ENCODE peak calls at places on chromosomes 7 and 10, in nine cellular contexts. One of them, this sample, is unnamed.
A peak's percentile ranks its signal among the peaks of the same experiment; 100 is the strongest.

GRCh38 chr10:96289218-96289910 is 14.9 kb upstream of the DNTT start:
- DNase-seq in activated effector memory CD4-positive, alpha-beta T cell treated with anti-CD3 and anti-CD28 coated beads, Interleukin-2, amount 50 U/mL, for 16 hours: no peak
- DNase-seq in activated CD8-positive, alpha-beta memory T cell treated with anti-CD3 and anti-CD28 coated beads for 48 hours: no peak
- DNase-seq in activated naive CD8-positive, alpha-beta T cell treated with anti-CD3 and anti-CD28 coated beads, Interleukin-2, amount 50 U/mL, for 24 hours: no peak
- DNase-seq in effector CD8-positive, alpha-beta T cell: no peak
- DNase-seq in fibroblast of pulmonary artery: no peak
- DNase-seq in GM19239: no peak
- DNase-seq in SW 1271: no peak
- DNase-seq in AML-193: no peak
- DNase-seq in this sample: no peak

GRCh38 chr10:18738835-18739234 is 79.6 kb downstream of the ARL5B start:
- DNase-seq in activated effector memory CD4-positive, alpha-beta T cell treated with anti-CD3 and anti-CD28 coated beads, Interleukin-2, amount 50 U/mL, for 16 hours: no peak
- DNase-seq in activated CD8-positive, alpha-beta memory T cell treated with anti-CD3 and anti-CD28 coated beads for 48 hours: no peak
- DNase-seq in activated naive CD8-positive, alpha-beta T cell treated with anti-CD3 and anti-CD28 coated beads, Interleukin-2, amount 50 U/mL, for 24 hours: no peak
- DNase-seq in effector CD8-positive, alpha-beta T cell: no peak
- DNase-seq in fibroblast of pulmonary artery: no peak
- DNase-seq in GM19239: no peak
- DNase-seq in SW 1271: no peak
- DNase-seq in AML-193: no peak
- DNase-seq in this sample: no peak

GRCh38 chr10:34761443-34761842 is 53.7 kb downstream of the PARD3 start:
- DNase-seq in activated effector memory CD4-positive, alpha-beta T cell treated with anti-CD3 and anti-CD28 coated beads, Interleukin-2, amount 50 U/mL, for 16 hours: no peak
- DNase-seq in activated CD8-positive, alpha-beta memory T cell treated with anti-CD3 and anti-CD28 coated beads for 48 hours: no peak
- DNase-seq in activated naive CD8-positive, alpha-beta T cell treated with anti-CD3 and anti-CD28 coated beads, Interleukin-2, amount 50 U/mL, for 24 hours: no peak
- DNase-seq in effector CD8-positive, alpha-beta T cell: no peak
- DNase-seq in fibroblast of pulmonary artery: no peak
- DNase-seq in GM19239: no peak
- DNase-seq in SW 1271: no peak
- DNase-seq in AML-193: no peak
- DNase-seq in this sample: no peak

GRCh38 chr10:30873408-30873807 is 158.3 kb downstream of the ZNF438 start:
- DNase-seq in activated effector memory CD4-positive, alpha-beta T cell treated with anti-CD3 and anti-CD28 coated beads, Interleukin-2, amount 50 U/mL, for 16 hours: no peak
- DNase-seq in activated CD8-positive, alpha-beta memory T cell treated with anti-CD3 and anti-CD28 coated beads for 48 hours: no peak
- DNase-seq in activated naive CD8-positive, alpha-beta T cell treated with anti-CD3 and anti-CD28 coated beads, Interleukin-2, amount 50 U/mL, for 24 hours: no peak
- DNase-seq in effector CD8-positive, alpha-beta T cell: no peak
- DNase-seq in fibroblast of pulmonary artery: no peak
- DNase-seq in GM19239: no peak
- DNase-seq in SW 1271: no peak
- DNase-seq in AML-193: no peak
- DNase-seq in this sample: no peak

GRCh38 chr10:97279121-97279815 is 13.2 kb downstream of the ARHGAP19 start:
- DNase-seq in activated effector memory CD4-positive, alpha-beta T cell treated with anti-CD3 and anti-CD28 coated beads, Interleukin-2, amount 50 U/mL, for 16 hours: no peak
- DNase-seq in activated CD8-positive, alpha-beta memory T cell treated with anti-CD3 and anti-CD28 coated beads for 48 hours: no peak
- DNase-seq in activated naive CD8-positive, alpha-beta T cell treated with anti-CD3 and anti-CD28 coated beads, Interleukin-2, amount 50 U/mL, for 24 hours: no peak
- DNase-seq in effector CD8-positive, alpha-beta T cell: no peak
- DNase-seq in fibroblast of pulmonary artery: peak; percentile 70
- DNase-seq in GM19239: no peak
- DNase-seq in SW 1271: no peak
- DNase-seq in AML-193: no peak
- DNase-seq in this sample: no peak

GRCh38 chr7:6423942-6424701 is 23.6 kb downstream of the DAGLB start:
- DNase-seq in activated effector memory CD4-positive, alpha-beta T cell treated with anti-CD3 and anti-CD28 coated beads, Interleukin-2, amount 50 U/mL, for 16 hours: no peak
- DNase-seq in activated CD8-positive, alpha-beta memory T cell treated with anti-CD3 and anti-CD28 coated beads for 48 hours: no peak
- DNase-seq in activated naive CD8-positive, alpha-beta T cell treated with anti-CD3 and anti-CD28 coated beads, Interleukin-2, amount 50 U/mL, for 24 hours: no peak
- DNase-seq in effector CD8-positive, alpha-beta T cell: no peak
- DNase-seq in fibroblast of pulmonary artery: no peak
- DNase-seq in GM19239: no peak
- DNase-seq in SW 1271: no peak
- DNase-seq in AML-193: no peak
- DNase-seq in this sample: no peak

GRCh38 chr10:124534231-124534798 is 72.7 kb downstream of the LHPP start:
- DNase-seq in activated effector memory CD4-positive, alpha-beta T cell treated with anti-CD3 and anti-CD28 coated beads, Interleukin-2, amount 50 U/mL, for 16 hours: no peak
- DNase-seq in activated CD8-positive, alpha-beta memory T cell treated with anti-CD3 and anti-CD28 coated beads for 48 hours: no peak
- DNase-seq in activated naive CD8-positive, alpha-beta T cell treated with anti-CD3 and anti-CD28 coated beads, Interleukin-2, amount 50 U/mL, for 24 hours: peak; percentile 23
- DNase-seq in effector CD8-positive, alpha-beta T cell: no peak
- DNase-seq in fibroblast of pulmonary artery: peak; percentile 32
- DNase-seq in GM19239: peak; percentile 48
- DNase-seq in SW 1271: no peak
- DNase-seq in AML-193: no peak
- DNase-seq in this sample: no peak

GRCh38 chr7:2295936-2296620 is 18.2 kb downstream of the SNX8 start:
- DNase-seq in activated effector memory CD4-positive, alpha-beta T cell treated with anti-CD3 and anti-CD28 coated beads, Interleukin-2, amount 50 U/mL, for 16 hours: no peak
- DNase-seq in activated CD8-positive, alpha-beta memory T cell treated with anti-CD3 and anti-CD28 coated beads for 48 hours: no peak
- DNase-seq in activated naive CD8-positive, alpha-beta T cell treated with anti-CD3 and anti-CD28 coated beads, Interleukin-2, amount 50 U/mL, for 24 hours: no peak
- DNase-seq in effector CD8-positive, alpha-beta T cell: no peak
- DNase-seq in fibroblast of pulmonary artery: no peak
- DNase-seq in GM19239: no peak
- DNase-seq in SW 1271: no peak
- DNase-seq in AML-193: no peak
- DNase-seq in this sample: no peak

GRCh38 chr10:3427316-3427715 is 254.7 kb upstream of the PITRM1 start:
- DNase-seq in activated effector memory CD4-positive, alpha-beta T cell treated with anti-CD3 and anti-CD28 coated beads, Interleukin-2, amount 50 U/mL, for 16 hours: no peak
- DNase-seq in activated CD8-positive, alpha-beta memory T cell treated with anti-CD3 and anti-CD28 coated beads for 48 hours: no peak
- DNase-seq in activated naive CD8-positive, alpha-beta T cell treated with anti-CD3 and anti-CD28 coated beads, Interleukin-2, amount 50 U/mL, for 24 hours: no peak
- DNase-seq in effector CD8-positive, alpha-beta T cell: no peak
- DNase-seq in fibroblast of pulmonary artery: no peak
- DNase-seq in GM19239: no peak
- DNase-seq in SW 1271: no peak
- DNase-seq in AML-193: no peak
- DNase-seq in this sample: no peak

GRCh38 chr10:121080324-121080807 is 229.2 kb downstream of the WDR11 start:
- DNase-seq in activated effector memory CD4-positive, alpha-beta T cell treated with anti-CD3 and anti-CD28 coated beads, Interleukin-2, amount 50 U/mL, for 16 hours: no peak
- DNase-seq in activated CD8-positive, alpha-beta memory T cell treated with anti-CD3 and anti-CD28 coated beads for 48 hours: no peak
- DNase-seq in activated naive CD8-positive, alpha-beta T cell treated with anti-CD3 and anti-CD28 coated beads, Interleukin-2, amount 50 U/mL, for 24 hours: no peak
- DNase-seq in effector CD8-positive, alpha-beta T cell: no peak
- DNase-seq in fibroblast of pulmonary artery: no peak
- DNase-seq in GM19239: no peak
- DNase-seq in SW 1271: no peak
- DNase-seq in AML-193: no peak
- DNase-seq in this sample: no peak

GRCh38 chr10:110268931-110269640 is 35.6 kb downstream of the SMNDC1 start:
- DNase-seq in activated effector memory CD4-positive, alpha-beta T cell treated with anti-CD3 and anti-CD28 coated beads, Interleukin-2, amount 50 U/mL, for 16 hours: no peak
- DNase-seq in activated CD8-positive, alpha-beta memory T cell treated with anti-CD3 and anti-CD28 coated beads for 48 hours: no peak
- DNase-seq in activated naive CD8-positive, alpha-beta T cell treated with anti-CD3 and anti-CD28 coated beads, Interleukin-2, amount 50 U/mL, for 24 hours: no peak
- DNase-seq in effector CD8-positive, alpha-beta T cell: no peak
- DNase-seq in fibroblast of pulmonary artery: no peak
- DNase-seq in GM19239: no peak
- DNase-seq in SW 1271: no peak
- DNase-seq in AML-193: no peak
- DNase-seq in this sample: no peak

GRCh38 chr7:25455649-25456251 is 227.5 kb upstream of the NPVF start:
- DNase-seq in activated effector memory CD4-positive, alpha-beta T cell treated with anti-CD3 and anti-CD28 coated beads, Interleukin-2, amount 50 U/mL, for 16 hours: no peak
- DNase-seq in activated CD8-positive, alpha-beta memory T cell treated with anti-CD3 and anti-CD28 coated beads for 48 hours: no peak
- DNase-seq in activated naive CD8-positive, alpha-beta T cell treated with anti-CD3 and anti-CD28 coated beads, Interleukin-2, amount 50 U/mL, for 24 hours: no peak
- DNase-seq in effector CD8-positive, alpha-beta T cell: no peak
- DNase-seq in fibroblast of pulmonary artery: no peak
- DNase-seq in GM19239: no peak
- DNase-seq in SW 1271: no peak
- DNase-seq in AML-193: no peak
- DNase-seq in this sample: no peak

GRCh38 chr10:20855398-20856038 is 41.6 kb downstream of the NEBL start:
- DNase-seq in activated effector memory CD4-positive, alpha-beta T cell treated with anti-CD3 and anti-CD28 coated beads, Interleukin-2, amount 50 U/mL, for 16 hours: no peak
- DNase-seq in activated CD8-positive, alpha-beta memory T cell treated with anti-CD3 and anti-CD28 coated beads for 48 hours: no peak
- DNase-seq in activated naive CD8-positive, alpha-beta T cell treated with anti-CD3 and anti-CD28 coated beads, Interleukin-2, amount 50 U/mL, for 24 hours: no peak
- DNase-seq in effector CD8-positive, alpha-beta T cell: no peak
- DNase-seq in fibroblast of pulmonary artery: peak; percentile 64
- DNase-seq in GM19239: no peak
- DNase-seq in SW 1271: no peak
- DNase-seq in AML-193: peak; percentile 24
- DNase-seq in this sample: no peak

GRCh38 chr10:77504196-77504869 is 133.3 kb downstream of the KCNMA1 start:
- DNase-seq in activated effector memory CD4-positive, alpha-beta T cell treated with anti-CD3 and anti-CD28 coated beads, Interleukin-2, amount 50 U/mL, for 16 hours: no peak
- DNase-seq in activated CD8-positive, alpha-beta memory T cell treated with anti-CD3 and anti-CD28 coated beads for 48 hours: no peak
- DNase-seq in activated naive CD8-positive, alpha-beta T cell treated with anti-CD3 and anti-CD28 coated beads, Interleukin-2, amount 50 U/mL, for 24 hours: no peak
- DNase-seq in effector CD8-positive, alpha-beta T cell: no peak
- DNase-seq in fibroblast of pulmonary artery: peak; percentile 66
- DNase-seq in GM19239: no peak
- DNase-seq in SW 1271: no peak
- DNase-seq in AML-193: no peak
- DNase-seq in this sample: no peak

GRCh38 chr7:42091461-42092229 is 145.4 kb downstream of the GLI3 start:
- DNase-seq in activated effector memory CD4-positive, alpha-beta T cell treated with anti-CD3 and anti-CD28 coated beads, Interleukin-2, amount 50 U/mL, for 16 hours: no peak
- DNase-seq in activated CD8-positive, alpha-beta memory T cell treated with anti-CD3 and anti-CD28 coated beads for 48 hours: no peak
- DNase-seq in activated naive CD8-positive, alpha-beta T cell treated with anti-CD3 and anti-CD28 coated beads, Interleukin-2, amount 50 U/mL, for 24 hours: no peak
- DNase-seq in effector CD8-positive, alpha-beta T cell: no peak
- DNase-seq in fibroblast of pulmonary artery: no peak
- DNase-seq in GM19239: no peak
- DNase-seq in SW 1271: no peak
- DNase-seq in AML-193: no peak
- DNase-seq in this sample: no peak

GRCh38 chr7:139602143-139602722 is 78.7 kb downstream of the CLEC2L start:
- DNase-seq in activated effector memory CD4-positive, alpha-beta T cell treated with anti-CD3 and anti-CD28 coated beads, Interleukin-2, amount 50 U/mL, for 16 hours: no peak
- DNase-seq in activated CD8-positive, alpha-beta memory T cell treated with anti-CD3 and anti-CD28 coated beads for 48 hours: no peak
- DNase-seq in activated naive CD8-positive, alpha-beta T cell treated with anti-CD3 and anti-CD28 coated beads, Interleukin-2, amount 50 U/mL, for 24 hours: no peak
- DNase-seq in effector CD8-positive, alpha-beta T cell: no peak
- DNase-seq in fibroblast of pulmonary artery: peak; percentile 64
- DNase-seq in GM19239: no peak
- DNase-seq in SW 1271: no peak
- DNase-seq in AML-193: peak; percentile 58
- DNase-seq in this sample: no peak

GRCh38 chr7:106704000-106704840 is 43.3 kb upstream of the CCDC71L start:
- DNase-seq in activated effector memory CD4-positive, alpha-beta T cell treated with anti-CD3 and anti-CD28 coated beads, Interleukin-2, amount 50 U/mL, for 16 hours: no peak
- DNase-seq in activated CD8-positive, alpha-beta memory T cell treated with anti-CD3 and anti-CD28 coated beads for 48 hours: no peak
- DNase-seq in activated naive CD8-positive, alpha-beta T cell treated with anti-CD3 and anti-CD28 coated beads, Interleukin-2, amount 50 U/mL, for 24 hours: no peak
- DNase-seq in effector CD8-positive, alpha-beta T cell: no peak
- DNase-seq in fibroblast of pulmonary artery: no peak
- DNase-seq in GM19239: peak; percentile 9
- DNase-seq in SW 1271: no peak
- DNase-seq in AML-193: no peak
- DNase-seq in this sample: no peak

GRCh38 chr7:143345428-143345900 is 17.0 kb downstream of the FAM131B start:
- DNase-seq in activated effector memory CD4-positive, alpha-beta T cell treated with anti-CD3 and anti-CD28 coated beads, Interleukin-2, amount 50 U/mL, for 16 hours: peak; percentile 88
- DNase-seq in activated CD8-positive, alpha-beta memory T cell treated with anti-CD3 and anti-CD28 coated beads for 48 hours: peak; percentile 42
- DNase-seq in activated naive CD8-positive, alpha-beta T cell treated with anti-CD3 and anti-CD28 coated beads, Interleukin-2, amount 50 U/mL, for 24 hours: peak; percentile 73
- DNase-seq in effector CD8-positive, alpha-beta T cell: peak; percentile 40
- DNase-seq in fibroblast of pulmonary artery: peak; percentile 28
- DNase-seq in GM19239: no peak
- DNase-seq in SW 1271: no peak
- DNase-seq in AML-193: no peak
- DNase-seq in this sample: no peak

GRCh38 chr10:58239561-58240169 is 28.0 kb downstream of the IPMK start:
- DNase-seq in activated effector memory CD4-positive, alpha-beta T cell treated with anti-CD3 and anti-CD28 coated beads, Interleukin-2, amount 50 U/mL, for 16 hours: no peak
- DNase-seq in activated CD8-positive, alpha-beta memory T cell treated with anti-CD3 and anti-CD28 coated beads for 48 hours: no peak
- DNase-seq in activated naive CD8-positive, alpha-beta T cell treated with anti-CD3 and anti-CD28 coated beads, Interleukin-2, amount 50 U/mL, for 24 hours: no peak
- DNase-seq in effector CD8-positive, alpha-beta T cell: no peak
- DNase-seq in fibroblast of pulmonary artery: peak; percentile 41
- DNase-seq in GM19239: no peak
- DNase-seq in SW 1271: no peak
- DNase-seq in AML-193: no peak
- DNase-seq in this sample: no peak

GRCh38 chr7:10875081-10875480 is 98.6 kb upstream of the PHF14 start:
- DNase-seq in activated effector memory CD4-positive, alpha-beta T cell treated with anti-CD3 and anti-CD28 coated beads, Interleukin-2, amount 50 U/mL, for 16 hours: no peak
- DNase-seq in activated CD8-positive, alpha-beta memory T cell treated with anti-CD3 and anti-CD28 coated beads for 48 hours: no peak
- DNase-seq in activated naive CD8-positive, alpha-beta T cell treated with anti-CD3 and anti-CD28 coated beads, Interleukin-2, amount 50 U/mL, for 24 hours: no peak
- DNase-seq in effector CD8-positive, alpha-beta T cell: no peak
- DNase-seq in fibroblast of pulmonary artery: no peak
- DNase-seq in GM19239: no peak
- DNase-seq in SW 1271: no peak
- DNase-seq in AML-193: no peak
- DNase-seq in this sample: no peak

GRCh38 chr10:126135177-126135576 is 238.8 kb downstream of the FANK1 start:
- DNase-seq in activated effector memory CD4-positive, alpha-beta T cell treated with anti-CD3 and anti-CD28 coated beads, Interleukin-2, amount 50 U/mL, for 16 hours: no peak
- DNase-seq in activated CD8-positive, alpha-beta memory T cell treated with anti-CD3 and anti-CD28 coated beads for 48 hours: no peak
- DNase-seq in activated naive CD8-positive, alpha-beta T cell treated with anti-CD3 and anti-CD28 coated beads, Interleukin-2, amount 50 U/mL, for 24 hours: no peak
- DNase-seq in effector CD8-positive, alpha-beta T cell: no peak
- DNase-seq in fibroblast of pulmonary artery: peak; percentile 41
- DNase-seq in GM19239: no peak
- DNase-seq in SW 1271: no peak
- DNase-seq in AML-193: no peak
- DNase-seq in this sample: no peak

GRCh38 chr10:132105302-132105995 is 39.7 kb downstream of the JAKMIP3 start:
- DNase-seq in activated effector memory CD4-positive, alpha-beta T cell treated with anti-CD3 and anti-CD28 coated beads, Interleukin-2, amount 50 U/mL, for 16 hours: no peak
- DNase-seq in activated CD8-positive, alpha-beta memory T cell treated with anti-CD3 and anti-CD28 coated beads for 48 hours: no peak
- DNase-seq in activated naive CD8-positive, alpha-beta T cell treated with anti-CD3 and anti-CD28 coated beads, Interleukin-2, amount 50 U/mL, for 24 hours: no peak
- DNase-seq in effector CD8-positive, alpha-beta T cell: no peak
- DNase-seq in fibroblast of pulmonary artery: no peak
- DNase-seq in GM19239: no peak
- DNase-seq in SW 1271: no peak
- DNase-seq in AML-193: no peak
- DNase-seq in this sample: no peak

GRCh38 chr10:58892039-58892665 is 284.3 kb upstream of the PHYHIPL start:
- DNase-seq in activated effector memory CD4-positive, alpha-beta T cell treated with anti-CD3 and anti-CD28 coated beads, Interleukin-2, amount 50 U/mL, for 16 hours: no peak
- DNase-seq in activated CD8-positive, alpha-beta memory T cell treated with anti-CD3 and anti-CD28 coated beads for 48 hours: no peak
- DNase-seq in activated naive CD8-positive, alpha-beta T cell treated with anti-CD3 and anti-CD28 coated beads, Interleukin-2, amount 50 U/mL, for 24 hours: no peak
- DNase-seq in effector CD8-positive, alpha-beta T cell: no peak
- DNase-seq in fibroblast of pulmonary artery: peak; percentile 29
- DNase-seq in GM19239: no peak
- DNase-seq in SW 1271: no peak
- DNase-seq in AML-193: no peak
- DNase-seq in this sample: no peak

GRCh38 chr10:1881636-1882035 is 144.3 kb upstream of the ADARB2 start:
- DNase-seq in activated effector memory CD4-positive, alpha-beta T cell treated with anti-CD3 and anti-CD28 coated beads, Interleukin-2, amount 50 U/mL, for 16 hours: no peak
- DNase-seq in activated CD8-positive, alpha-beta memory T cell treated with anti-CD3 and anti-CD28 coated beads for 48 hours: no peak
- DNase-seq in activated naive CD8-positive, alpha-beta T cell treated with anti-CD3 and anti-CD28 coated beads, Interleukin-2, amount 50 U/mL, for 24 hours: no peak
- DNase-seq in effector CD8-positive, alpha-beta T cell: no peak
- DNase-seq in fibroblast of pulmonary artery: no peak
- DNase-seq in GM19239: no peak
- DNase-seq in SW 1271: no peak
- DNase-seq in AML-193: no peak
- DNase-seq in this sample: no peak

GRCh38 chr10:100886946-100887345 is 25.8 kb upstream of the SLF2 start:
- DNase-seq in activated effector memory CD4-positive, alpha-beta T cell treated with anti-CD3 and anti-CD28 coated beads, Interleukin-2, amount 50 U/mL, for 16 hours: peak; percentile 21
- DNase-seq in activated CD8-positive, alpha-beta memory T cell treated with anti-CD3 and anti-CD28 coated beads for 48 hours: no peak
- DNase-seq in activated naive CD8-positive, alpha-beta T cell treated with anti-CD3 and anti-CD28 coated beads, Interleukin-2, amount 50 U/mL, for 24 hours: no peak
- DNase-seq in effector CD8-positive, alpha-beta T cell: no peak
- DNase-seq in fibroblast of pulmonary artery: peak; percentile 58
- DNase-seq in GM19239: no peak
- DNase-seq in SW 1271: no peak
- DNase-seq in AML-193: no peak
- DNase-seq in this sample: no peak

GRCh38 chr10:16811765-16812164 is 5.5 kb downstream of the RSU1 start:
- DNase-seq in activated effector memory CD4-positive, alpha-beta T cell treated with anti-CD3 and anti-CD28 coated beads, Interleukin-2, amount 50 U/mL, for 16 hours: no peak
- DNase-seq in activated CD8-positive, alpha-beta memory T cell treated with anti-CD3 and anti-CD28 coated beads for 48 hours: no peak
- DNase-seq in activated naive CD8-positive, alpha-beta T cell treated with anti-CD3 and anti-CD28 coated beads, Interleukin-2, amount 50 U/mL, for 24 hours: no peak
- DNase-seq in effector CD8-positive, alpha-beta T cell: no peak
- DNase-seq in fibroblast of pulmonary artery: no peak
- DNase-seq in GM19239: no peak
- DNase-seq in SW 1271: no peak
- DNase-seq in AML-193: no peak
- DNase-seq in this sample: no peak

GRCh38 chr7:6398943-6399342 is 48.8 kb downstream of the DAGLB start:
- DNase-seq in activated effector memory CD4-positive, alpha-beta T cell treated with anti-CD3 and anti-CD28 coated beads, Interleukin-2, amount 50 U/mL, for 16 hours: no peak
- DNase-seq in activated CD8-positive, alpha-beta memory T cell treated with anti-CD3 and anti-CD28 coated beads for 48 hours: no peak
- DNase-seq in activated naive CD8-positive, alpha-beta T cell treated with anti-CD3 and anti-CD28 coated beads, Interleukin-2, amount 50 U/mL, for 24 hours: no peak
- DNase-seq in effector CD8-positive, alpha-beta T cell: no peak
- DNase-seq in fibroblast of pulmonary artery: peak; percentile 34
- DNase-seq in GM19239: no peak
- DNase-seq in SW 1271: no peak
- DNase-seq in AML-193: no peak
- DNase-seq in this sample: no peak

GRCh38 chr7:135189221-135189662 is 18.7 kb upstream of the CYREN start:
- DNase-seq in activated effector memory CD4-positive, alpha-beta T cell treated with anti-CD3 and anti-CD28 coated beads, Interleukin-2, amount 50 U/mL, for 16 hours: peak; percentile 17
- DNase-seq in activated CD8-positive, alpha-beta memory T cell treated with anti-CD3 and anti-CD28 coated beads for 48 hours: no peak
- DNase-seq in activated naive CD8-positive, alpha-beta T cell treated with anti-CD3 and anti-CD28 coated beads, Interleukin-2, amount 50 U/mL, for 24 hours: no peak
- DNase-seq in effector CD8-positive, alpha-beta T cell: no peak
- DNase-seq in fibroblast of pulmonary artery: no peak
- DNase-seq in GM19239: no peak
- DNase-seq in SW 1271: no peak
- DNase-seq in AML-193: no peak
- DNase-seq in this sample: no peak

GRCh38 chr7:116730097-116731018 is 58.4 kb downstream of the MET start:
- DNase-seq in activated effector memory CD4-positive, alpha-beta T cell treated with anti-CD3 and anti-CD28 coated beads, Interleukin-2, amount 50 U/mL, for 16 hours: no peak
- DNase-seq in activated CD8-positive, alpha-beta memory T cell treated with anti-CD3 and anti-CD28 coated beads for 48 hours: no peak
- DNase-seq in activated naive CD8-positive, alpha-beta T cell treated with anti-CD3 and anti-CD28 coated beads, Interleukin-2, amount 50 U/mL, for 24 hours: no peak
- DNase-seq in effector CD8-positive, alpha-beta T cell: no peak
- DNase-seq in fibroblast of pulmonary artery: no peak
- DNase-seq in GM19239: no peak
- DNase-seq in SW 1271: no peak
- DNase-seq in AML-193: no peak
- DNase-seq in this sample: no peak

GRCh38 chr10:74640134-74640533 is 186.3 kb upstream of the KAT6B start:
- DNase-seq in activated effector memory CD4-positive, alpha-beta T cell treated with anti-CD3 and anti-CD28 coated beads, Interleukin-2, amount 50 U/mL, for 16 hours: no peak
- DNase-seq in activated CD8-positive, alpha-beta memory T cell treated with anti-CD3 and anti-CD28 coated beads for 48 hours: no peak
- DNase-seq in activated naive CD8-positive, alpha-beta T cell treated with anti-CD3 and anti-CD28 coated beads, Interleukin-2, amount 50 U/mL, for 24 hours: no peak
- DNase-seq in effector CD8-positive, alpha-beta T cell: no peak
- DNase-seq in fibroblast of pulmonary artery: peak; percentile 8
- DNase-seq in GM19239: no peak
- DNase-seq in SW 1271: no peak
- DNase-seq in AML-193: no peak
- DNase-seq in this sample: no peak

GRCh38 chr10:80454526-80455460 is 683 bp downstream of the TSPAN14 start:
- DNase-seq in activated effector memory CD4-positive, alpha-beta T cell treated with anti-CD3 and anti-CD28 coated beads, Interleukin-2, amount 50 U/mL, for 16 hours: peak; percentile 76
- DNase-seq in activated CD8-positive, alpha-beta memory T cell treated with anti-CD3 and anti-CD28 coated beads for 48 hours: no peak
- DNase-seq in activated naive CD8-positive, alpha-beta T cell treated with anti-CD3 and anti-CD28 coated beads, Interleukin-2, amount 50 U/mL, for 24 hours: peak; percentile 40
- DNase-seq in effector CD8-positive, alpha-beta T cell: no peak
- DNase-seq in fibroblast of pulmonary artery: peak; percentile 39
- DNase-seq in GM19239: peak; percentile 49
- DNase-seq in SW 1271: no peak
- DNase-seq in AML-193: no peak
- DNase-seq in this sample: no peak